ENCODE peak calls at places on chromosomes 16 and 17, in five cellular contexts. C, M, Q, I and V are unnamed samples.

GRCh38 chr17:48960834-48961515 is 7.4 kb downstream of the GIP start:
- DNase-seq in C (no peak), M (no peak), Q (peak), I (no peak), V (no peak)

GRCh38 chr16:73448970-73449369 is 401.0 kb upstream of the ZFHX3 start:
- DNase-seq in C (no peak), M (no peak), Q (no peak), I (no peak), V (no peak)

GRCh38 chr17:82907797-82908261 is 68.0 kb upstream of the ZNF750 start:
- DNase-seq in C (no peak), M (no peak), Q (no peak), I (no peak), V (no peak)

GRCh38 chr16:30342751-30343490 is 12.2 kb downstream of the CD2BP2 start:
- DNase-seq in C (no peak), M (no peak), Q (no peak), I (no peak), V (no peak)

GRCh38 chr17:75854881-75855309 is 240 bp downstream of the WBP2 start:
- DNase-seq in C (peak), M (no peak), Q (no peak), I (no peak), V (no peak)

GRCh38 chr17:76709077-76709950 is 1.5 kb downstream of the MXRA7 start:
- DNase-seq in C (peak), M (no peak), Q (peak), I (no peak), V (no peak)

GRCh38 chr16:85302018-85302847 is 190.0 kb upstream of the CIBAR2 start:
- DNase-seq in C (no peak), M (no peak), Q (no peak), I (no peak), V (no peak)

GRCh38 chr17:66644311-66644710 is 190.6 kb upstream of the CACNG5 start:
- DNase-seq in C (no peak), M (no peak), Q (no peak), I (no peak), V (no peak)

GRCh38 chr16:23478566-23478965 is 25.6 kb upstream of the COG7 start:
- DNase-seq in C (no peak), M (no peak), Q (no peak), I (no peak), V (no peak)

GRCh38 chr16:53654946-53655345 is 48.7 kb downstream of the RPGRIP1L start:
- DNase-seq in C (no peak), M (no peak), Q (no peak), I (no peak), V (no peak)

GRCh38 chr17:70171159-70171558 is 1.8 kb downstream of the KCNJ2 start:
- DNase-seq in C (no peak), M (no peak), Q (no peak), I (no peak), V (no peak)

GRCh38 chr16:88320947-88321634 is 61.7 kb upstream of the ZNF469 start:
- DNase-seq in C (no peak), M (no peak), Q (no peak), I (no peak), V (no peak)

GRCh38 chr16:1771072-1771863 is at the start of gene NME3:
- DNase-seq in C (peak), M (no peak), Q (peak), I (no peak), V (peak)

GRCh38 chr16:47574091-47575054 is 113.2 kb downstream of the PHKB start:
- DNase-seq in C (no peak), M (no peak), Q (no peak), I (peak), V (peak)

DNA sequence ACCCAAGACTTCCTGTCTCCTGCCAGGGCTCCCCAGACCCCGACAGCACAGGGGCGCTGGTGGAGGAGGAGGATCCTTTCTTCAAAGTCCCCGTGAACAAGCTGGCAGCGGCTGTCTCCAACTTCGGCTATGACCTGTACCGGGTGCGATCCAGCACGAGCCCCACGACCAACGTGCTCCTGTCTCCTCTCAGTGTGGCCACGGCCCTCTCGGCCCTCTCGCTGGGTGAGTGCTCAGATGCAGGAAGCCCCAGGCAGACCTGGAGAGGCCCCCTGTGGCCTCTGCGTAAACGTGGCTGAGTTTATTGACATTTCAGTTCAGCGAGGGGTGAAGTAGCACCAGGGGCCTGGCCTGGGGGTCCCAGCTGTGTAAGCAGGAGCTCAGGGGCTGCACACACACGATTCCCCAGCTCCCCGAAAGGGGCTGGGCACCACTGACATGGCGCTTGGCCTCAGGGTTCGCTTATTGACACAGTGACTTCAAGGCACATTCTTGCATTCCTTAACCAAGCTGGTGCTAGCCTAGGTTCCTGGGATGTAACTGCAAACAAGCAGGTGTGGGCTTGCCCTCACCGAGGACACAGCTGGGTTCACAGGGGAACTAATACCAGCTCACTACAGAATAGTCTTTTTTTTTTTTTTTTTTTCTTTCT is 8.1 kb downstream of the SERPINF1 start:
- DNase-seq in C (peak), M (no peak), Q (peak), I (no peak), V (no peak)
- TF ChIP-seq SUZ12 in C (no peak), M (no peak), Q (no peak), I (no peak), V (no peak)

DNA sequence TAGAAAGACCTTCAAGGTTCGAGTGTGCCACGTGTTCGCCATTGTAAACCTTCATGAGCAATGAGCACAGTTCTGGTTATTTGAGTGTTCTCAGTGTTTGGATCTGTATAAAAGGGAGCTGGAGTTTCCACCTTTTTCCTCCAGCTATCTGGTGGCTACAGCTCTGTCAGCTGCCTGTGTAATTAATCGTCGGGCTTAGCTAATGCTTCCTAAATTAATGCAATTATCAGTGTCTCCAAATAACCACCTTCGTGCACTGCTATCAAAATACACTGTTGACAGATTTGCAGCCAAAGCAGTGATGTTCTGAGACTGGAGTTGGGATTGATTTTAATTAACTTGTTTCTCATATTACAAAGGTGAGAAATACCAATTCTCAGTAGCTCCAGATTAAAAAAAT is 325.8 kb downstream of the CBLN1 start:
- DNase-seq in C (no peak), M (no peak), Q (no peak), I (no peak), V (no peak)
- TF ChIP-seq SUZ12 in C (no peak), M (no peak), Q (no peak), I (no peak), V (no peak)

DNA sequence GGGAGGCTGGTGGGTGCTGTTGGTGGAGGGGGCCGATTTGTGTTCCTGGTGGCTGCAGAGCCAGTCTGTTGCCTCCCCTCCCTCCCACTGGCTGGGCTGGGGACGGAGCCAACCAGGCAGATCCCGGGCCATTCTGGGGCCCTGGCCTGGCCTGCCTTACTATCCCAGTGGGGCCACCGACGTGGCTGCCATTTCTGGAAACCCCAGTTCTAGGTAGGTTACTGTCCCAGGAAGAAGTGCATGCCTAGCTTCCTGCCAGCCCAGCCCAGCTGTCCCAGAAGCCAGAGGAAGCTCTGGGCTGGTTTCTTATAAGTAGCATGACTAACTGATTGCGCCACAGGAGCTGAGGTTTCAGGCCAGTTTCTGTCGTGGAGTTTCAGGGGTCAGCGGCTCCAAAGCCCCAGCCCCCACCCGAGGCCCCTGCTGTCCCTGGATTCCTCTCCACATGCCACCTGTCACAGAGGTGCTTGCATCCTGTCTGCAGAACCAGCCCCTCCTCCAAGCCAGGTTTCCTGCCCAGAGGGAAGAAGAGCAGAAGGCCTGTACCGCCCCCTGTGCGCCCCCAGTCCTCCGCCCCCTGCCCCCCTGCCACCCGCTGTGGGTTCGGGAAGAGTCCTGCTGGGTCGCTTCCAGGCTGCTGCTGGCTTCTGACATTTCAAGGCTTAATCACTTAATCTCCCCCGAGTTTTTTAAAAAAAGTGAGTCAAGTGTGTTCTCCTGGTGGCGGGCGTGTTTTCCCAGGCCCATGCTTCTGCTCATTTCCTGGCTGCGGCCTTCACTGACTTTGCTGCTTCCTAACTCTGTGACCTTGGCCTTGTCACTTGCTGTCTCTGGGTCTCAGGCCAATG is 13.2 kb downstream of the IL4R start:
- DNase-seq in C (no peak), M (peak), Q (peak), I (no peak), V (peak)
- TF ChIP-seq SUZ12 in C (no peak), M (no peak), Q (no peak), I (no peak), V (no peak)

GRCh38 chr17:6069611-6070279 is 434 bp upstream of the WSCD1 start:
- DNase-seq in C (peak), M (no peak), Q (no peak), I (no peak), V (no peak)
- TF ChIP-seq SUZ12 in C (no peak), M (no peak), Q (no peak), I (no peak), V (no peak)

DNA sequence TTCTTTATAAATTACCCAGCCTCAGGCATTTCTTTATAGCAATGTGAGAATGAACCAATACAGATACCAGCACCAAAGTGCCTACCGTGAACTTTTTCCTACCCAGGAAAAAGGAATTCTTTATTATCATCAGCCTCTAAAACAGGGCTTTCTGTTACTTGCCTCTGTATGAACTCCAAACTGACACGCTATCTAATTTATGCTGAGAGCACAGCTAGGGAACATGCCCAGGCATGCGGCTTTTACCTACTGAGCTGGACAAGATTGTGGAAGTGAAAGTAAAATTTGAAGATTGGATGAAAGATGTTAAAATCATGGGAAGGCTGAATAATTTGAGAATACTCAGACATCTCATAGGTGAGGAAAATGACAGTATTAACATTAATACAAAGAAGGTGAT is 24.4 kb upstream of the ADCY9 start:
- DNase-seq in C (no peak), M (no peak), Q (no peak), I (peak), V (no peak)
- TF ChIP-seq SUZ12 in C (no peak), M (no peak), Q (no peak), I (no peak), V (no peak)

GRCh38 chr17:1413281-1413791 is 13.3 kb upstream of the YWHAE start:
- DNase-seq in C (no peak), M (no peak), Q (peak), I (no peak), V (no peak)
- TF ChIP-seq SUZ12 in C (no peak), M (no peak), Q (no peak), I (no peak), V (no peak)